ENCODE peak calls at places on chromosomes 7 and 10, in four cellular contexts. One of them, this sample, is unnamed.
A peak's percentile ranks its signal among the peaks of the same experiment; 100 is the strongest.

GRCh38 chr10:69498711-69499471 is 47.6 kb downstream of the TSPAN15 start:
- DNase-seq in transverse colon: no peak
- DNase-seq in HCT116: no peak
- DNase-seq in breast epithelium: no peak
- DNase-seq in this sample: peak; percentile 41

GRCh38 chr10:79005126-79005820 is 63.5 kb upstream of the ZMIZ1 start:
- DNase-seq in HCT116: no peak
- DNase-seq in transverse colon: no peak
- DNase-seq in breast epithelium: no peak
- DNase-seq in this sample: no peak

GRCh38 chr10:70744617-70745138 is 40.5 kb downstream of the TBATA start:
- DNase-seq in breast epithelium: no peak
- DNase-seq in HCT116: no peak
- DNase-seq in transverse colon: no peak
- DNase-seq in this sample: peak; percentile 15

GRCh38 chr10:48800283-48800675 is 115.6 kb downstream of the WDFY4 start:
- DNase-seq in HCT116: no peak
- DNase-seq in breast epithelium: no peak
- DNase-seq in transverse colon: no peak
- DNase-seq in this sample: no peak

GRCh38 chr10:33204049-33204448 is 130.4 kb downstream of the NRP1 start:
- DNase-seq in transverse colon: no peak
- DNase-seq in breast epithelium: no peak
- DNase-seq in HCT116: no peak
- DNase-seq in this sample: no peak

GRCh38 chr10:109899578-109900355 is 23.5 kb downstream of the XPNPEP1 start:
- DNase-seq in transverse colon: no peak
- DNase-seq in breast epithelium: peak; percentile 68
- DNase-seq in HCT116: no peak
- DNase-seq in this sample: no peak

GRCh38 chr10:16949806-16950205 is 132.6 kb upstream of the RSU1 start:
- DNase-seq in transverse colon: no peak
- DNase-seq in breast epithelium: no peak
- DNase-seq in HCT116: no peak
- DNase-seq in this sample: no peak

GRCh38 chr10:124676416-124677062 is 67.6 kb downstream of the FAM53B start:
- DNase-seq in transverse colon: no peak
- DNase-seq in HCT116: no peak
- DNase-seq in breast epithelium: no peak
- DNase-seq in this sample: no peak

GRCh38 chr10:74875966-74876365 is 49.6 kb downstream of the KAT6B start:
- DNase-seq in HCT116: no peak
- DNase-seq in transverse colon: no peak
- DNase-seq in breast epithelium: no peak
- DNase-seq in this sample: no peak

GRCh38 chr7:36264123-36264916 is 111.3 kb downstream of the EEPD1 start:
- DNase-seq in transverse colon: no peak
- DNase-seq in breast epithelium: no peak
- DNase-seq in HCT116: no peak
- DNase-seq in this sample: no peak

GRCh38 chr10:69757553-69758309 is 44.0 kb upstream of the COL13A1 start:
- DNase-seq in transverse colon: no peak
- DNase-seq in breast epithelium: peak; percentile 20
- DNase-seq in HCT116: no peak
- DNase-seq in this sample: no peak

GRCh38 chr10:72740526-72740925 is 48.6 kb downstream of the MCU start:
- DNase-seq in HCT116: peak; percentile 45
- DNase-seq in breast epithelium: no peak
- DNase-seq in transverse colon: peak; percentile 24
- DNase-seq in this sample: no peak

GRCh38 chr10:103800789-103801540 is 54.4 kb downstream of the SH3PXD2A start:
- DNase-seq in HCT116: no peak
- DNase-seq in transverse colon: no peak
- DNase-seq in breast epithelium: peak; percentile 80
- DNase-seq in this sample: no peak

GRCh38 chr7:116236020-116236630 is 25.8 kb downstream of the TES start:
- DNase-seq in transverse colon: peak; percentile 48
- DNase-seq in HCT116: no peak
- DNase-seq in breast epithelium: no peak
- DNase-seq in this sample: no peak

GRCh38 chr10:129517680-129518057 is 50.6 kb downstream of the MGMT start:
- DNase-seq in HCT116: no peak
- DNase-seq in transverse colon: no peak
- DNase-seq in breast epithelium: no peak
- DNase-seq in this sample: no peak

GRCh38 chr7:123410273-123410928 is 124.0 kb downstream of the IQUB start:
- DNase-seq in breast epithelium: no peak
- DNase-seq in HCT116: no peak
- DNase-seq in transverse colon: no peak
- DNase-seq in this sample: no peak

GRCh38 chr10:59299933-59300332 is 62.4 kb downstream of the FAM13C start:
- DNase-seq in transverse colon: no peak
- DNase-seq in HCT116: no peak
- DNase-seq in breast epithelium: no peak
- DNase-seq in this sample: no peak

GRCh38 chr10:118258285-118258684 is 83.8 kb downstream of the FAM204A start:
- DNase-seq in HCT116: no peak
- DNase-seq in transverse colon: no peak
- DNase-seq in breast epithelium: no peak
- DNase-seq in this sample: no peak

GRCh38 chr7:75842836-75843446 is 29.3 kb upstream of the CCL24 start:
- DNase-seq in HCT116: no peak
- DNase-seq in breast epithelium: no peak
- DNase-seq in transverse colon: no peak
- DNase-seq in this sample: no peak

GRCh38 chr7:155277385-155277994 is 20.2 kb upstream of the INSIG1 start:
- DNase-seq in transverse colon: no peak
- DNase-seq in breast epithelium: no peak
- DNase-seq in HCT116: no peak
- DNase-seq in this sample: no peak

GRCh38 chr7:24864214-24864817 is 107.1 kb upstream of the GSDME start:
- DNase-seq in breast epithelium: no peak
- DNase-seq in transverse colon: no peak
- DNase-seq in HCT116: no peak
- DNase-seq in this sample: no peak

GRCh38 chr7:19030280-19030679 is 87.2 kb downstream of the TWIST1 start:
- DNase-seq in HCT116: no peak
- DNase-seq in breast epithelium: no peak
- DNase-seq in transverse colon: no peak
- DNase-seq in this sample: no peak

DNA sequence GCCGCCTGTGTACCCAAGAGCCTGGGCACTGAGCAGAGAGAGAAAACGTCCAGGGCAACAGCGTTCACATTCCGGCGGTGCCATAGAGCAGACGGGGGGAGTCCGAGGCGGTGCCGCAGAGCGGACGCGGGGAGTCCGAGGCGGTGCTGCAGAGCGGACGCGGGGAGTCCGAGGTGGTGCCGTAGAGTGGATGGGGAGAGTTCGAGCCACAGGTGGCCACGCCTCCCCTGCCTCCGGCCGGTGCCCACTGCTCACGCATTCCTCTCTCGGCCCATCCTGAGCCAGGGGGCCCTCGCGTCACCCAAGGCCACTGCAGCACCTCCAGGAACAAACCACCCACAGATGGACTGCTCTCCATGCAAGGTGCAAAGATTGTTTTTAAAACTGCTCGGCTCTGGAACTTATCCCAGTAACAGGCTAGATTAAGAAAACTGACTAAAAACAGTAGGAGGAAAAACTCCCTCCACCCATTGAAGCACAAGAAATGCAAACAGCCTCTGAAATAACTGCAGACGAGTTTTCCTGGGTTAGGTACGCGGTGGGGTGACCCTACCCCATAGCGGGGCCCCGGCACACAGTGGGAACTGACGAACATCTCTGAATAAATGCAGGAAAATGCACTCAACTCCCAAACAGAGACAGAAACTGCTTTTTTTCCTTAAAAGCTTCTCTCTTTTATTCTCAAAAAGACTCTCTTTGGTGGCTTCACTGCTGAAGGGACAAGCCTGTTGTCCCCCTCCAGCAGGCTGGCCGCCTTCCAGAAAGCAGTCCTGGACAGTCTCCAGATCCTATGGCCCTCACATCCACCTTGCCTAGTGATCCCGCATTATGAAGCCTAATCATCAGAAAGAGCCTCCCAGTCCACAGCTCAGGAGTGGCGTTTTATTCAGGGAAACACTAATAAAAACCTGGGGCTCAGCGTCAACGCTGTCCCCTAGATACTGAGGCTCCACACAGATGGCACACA is 55.9 kb downstream of the DIP2C start:
- DNase-seq in HCT116: no peak
- DNase-seq in breast epithelium: no peak
- DNase-seq in transverse colon: no peak
- DNase-seq in this sample: peak; percentile 59
- H3K4me3 ChIP-seq in HCT116: no peak overlapping the region
- H3K4me3 ChIP-seq in breast epithelium: no peak overlapping the region
- H3K4me3 ChIP-seq in transverse colon: no peak overlapping the region
- H3K4me3 ChIP-seq in this sample: no peak overlapping the region

DNA sequence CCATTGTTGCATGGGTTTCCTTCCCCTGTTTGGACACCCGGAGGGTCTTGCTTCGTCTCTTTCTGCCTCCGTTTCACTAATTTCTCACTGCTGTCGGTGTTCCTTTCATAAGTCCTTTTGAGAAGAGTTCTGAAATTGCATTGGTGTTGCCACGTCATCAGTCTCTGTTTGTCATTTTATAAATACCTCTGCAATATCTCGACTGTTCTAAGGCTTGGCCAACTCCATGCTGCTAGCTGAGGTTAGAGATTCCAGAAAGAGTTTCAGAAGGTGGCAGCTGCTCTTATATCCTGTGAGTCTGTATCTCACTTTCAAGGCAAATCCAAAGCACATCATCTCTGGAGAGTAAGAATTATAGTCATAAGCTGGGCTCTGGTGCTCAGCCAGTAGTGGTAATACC is 148.0 kb upstream of the INSYN2A start:
- DNase-seq in breast epithelium: no peak
- DNase-seq in transverse colon: no peak
- DNase-seq in HCT116: no peak
- DNase-seq in this sample: no peak
- TF ChIP-seq POLR2A in breast epithelium: no peak
- TF ChIP-seq POLR2A in transverse colon: no peak
- TF ChIP-seq POLR2A in HCT116: no peak
- TF ChIP-seq POLR2A in this sample: no peak

GRCh38 chr7:3370068-3370704 is 69.1 kb downstream of the SDK1 start:
- DNase-seq in HCT116: no peak
- DNase-seq in breast epithelium: no peak
- DNase-seq in transverse colon: no peak
- DNase-seq in this sample: no peak
- TF ChIP-seq POLR2AphosphoS5 in HCT116: no peak
- TF ChIP-seq POLR2AphosphoS5 in breast epithelium: no peak
- TF ChIP-seq POLR2AphosphoS5 in transverse colon: no peak
- TF ChIP-seq POLR2AphosphoS5 in this sample: no peak

DNA sequence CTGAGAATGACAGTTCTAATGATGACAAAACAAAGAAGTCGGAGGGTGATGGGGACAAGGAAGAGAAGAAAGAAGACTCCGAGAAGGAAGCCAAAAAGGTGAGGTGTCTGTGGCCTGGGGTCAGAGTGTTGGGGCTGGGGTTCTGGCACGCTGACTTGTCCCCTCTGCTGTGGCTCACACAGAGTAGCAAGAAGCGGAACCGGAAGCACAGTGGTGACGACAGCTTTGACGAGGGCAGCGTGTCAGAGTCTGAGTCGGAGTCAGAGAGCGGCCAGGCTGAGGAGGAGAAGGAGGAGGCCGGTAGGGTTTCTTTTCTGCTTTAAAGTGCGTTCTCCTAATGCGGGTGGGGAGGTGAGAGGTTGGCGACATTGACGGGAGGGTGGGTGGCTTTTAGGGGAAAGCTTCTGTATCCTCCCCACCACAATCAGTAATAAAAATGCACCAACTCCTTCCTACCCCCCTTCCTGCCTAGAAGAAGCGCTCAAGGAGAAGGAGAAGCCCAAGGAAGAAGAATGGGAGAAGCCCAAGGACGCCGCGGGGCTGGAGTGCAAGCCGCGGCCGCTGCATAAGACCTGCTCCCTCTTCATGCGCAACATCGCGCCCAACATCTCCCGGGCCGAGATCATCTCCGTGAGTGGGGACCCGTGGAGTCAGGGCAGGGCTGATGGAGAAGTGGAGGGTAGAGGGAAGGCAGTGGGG is 4.6 kb downstream of the UFSP1 start:
- DNase-seq in breast epithelium: no peak
- DNase-seq in transverse colon: no peak
- DNase-seq in HCT116: no peak
- DNase-seq in this sample: no peak
- H3K4me3 ChIP-seq in breast epithelium: no peak overlapping the region
- H3K4me3 ChIP-seq in transverse colon: no peak overlapping the region
- H3K4me3 ChIP-seq in HCT116: no peak overlapping the region
- H3K4me3 ChIP-seq in this sample: no peak overlapping the region

DNA sequence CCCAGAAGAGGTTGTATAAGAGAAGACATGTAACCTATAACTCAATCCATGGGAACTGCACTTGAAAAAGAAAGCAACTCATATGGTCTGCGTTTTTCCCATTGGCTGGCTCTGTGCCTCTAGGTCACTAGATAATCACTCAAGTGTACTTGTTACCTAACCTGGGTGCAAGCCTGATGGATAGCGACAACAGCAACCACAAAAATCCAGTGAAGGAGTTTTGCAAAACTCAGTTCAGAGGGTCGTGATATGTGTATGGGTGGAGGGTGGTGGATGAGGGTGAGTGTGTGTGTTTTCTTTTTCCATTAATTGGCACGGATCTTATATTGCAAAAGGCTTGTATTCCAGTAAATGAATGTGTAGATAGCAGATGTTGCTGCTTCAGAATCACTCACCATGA is 287.0 kb upstream of the DKK1 start:
- DNase-seq in transverse colon: no peak
- DNase-seq in HCT116: no peak
- DNase-seq in breast epithelium: no peak
- DNase-seq in this sample: no peak
- TF ChIP-seq POLR2A in transverse colon: no peak
- TF ChIP-seq POLR2A in HCT116: no peak
- TF ChIP-seq POLR2A in breast epithelium: no peak
- TF ChIP-seq POLR2A in this sample: no peak

GRCh38 chr7:41257660-41258059 is 445.2 kb downstream of the INHBA start:
- DNase-seq in HCT116: no peak
- DNase-seq in breast epithelium: no peak
- DNase-seq in transverse colon: no peak
- DNase-seq in this sample: no peak

GRCh38 chr7:41252957-41253356 is 449.9 kb downstream of the INHBA start:
- DNase-seq in breast epithelium: no peak
- DNase-seq in HCT116: no peak
- DNase-seq in transverse colon: no peak
- DNase-seq in this sample: no peak

GRCh38 chr7:41255716-41256115 is 447.2 kb downstream of the INHBA start:
- DNase-seq in HCT116: no peak
- DNase-seq in transverse colon: no peak
- DNase-seq in breast epithelium: no peak
- DNase-seq in this sample: no peak

GRCh38 chr7:41256186-41256945 is 446.5 kb downstream of the INHBA start:
- DNase-seq in breast epithelium: no peak
- DNase-seq in HCT116: no peak
- DNase-seq in transverse colon: no peak
- DNase-seq in this sample: no peak

DNA sequence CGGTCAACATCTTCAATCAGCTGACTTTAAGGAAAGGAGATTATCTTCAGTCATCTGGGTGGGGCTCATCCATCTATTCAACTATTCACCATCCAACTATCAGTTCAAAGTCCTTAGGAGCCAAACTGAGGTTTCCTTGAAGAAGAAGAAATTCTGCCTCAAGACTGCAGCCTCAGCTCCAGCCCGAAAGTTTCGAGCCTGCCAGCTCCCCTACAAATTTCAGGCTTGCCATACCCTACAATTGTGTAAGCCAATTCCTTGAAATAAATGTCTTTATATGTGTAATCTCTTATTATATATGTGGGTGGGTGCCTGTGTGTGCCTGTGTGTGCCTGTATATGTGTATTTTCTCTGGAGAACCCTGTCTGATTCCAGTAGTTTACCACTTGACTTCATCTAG is 447.8 kb downstream of the INHBA start:
- DNase-seq in transverse colon: no peak
- DNase-seq in HCT116: no peak
- DNase-seq in breast epithelium: no peak
- DNase-seq in this sample: no peak
- TF ChIP-seq POLR2AphosphoS5 in transverse colon: no peak
- TF ChIP-seq POLR2AphosphoS5 in HCT116: no peak
- TF ChIP-seq POLR2AphosphoS5 in breast epithelium: no peak
- TF ChIP-seq POLR2AphosphoS5 in this sample: no peak

This sample was measured in spleen.